ENCODE peak calls at places on chromosomes 3 and 15, in seven cellular contexts. K, L, X, C, T, S and I are unnamed samples.

GRCh38 chr3:65432388-65433003 is 606.2 kb downstream of the MAGI1 start:
- DNase-seq in K (no peak), L (no peak), X (no peak), C (no peak), T (no peak), S (no peak), I (no peak)

GRCh38 chr3:171711461-171711860 is 98.8 kb downstream of the PLD1 start:
- DNase-seq in K (no peak), L (no peak), X (no peak), C (no peak), T (no peak), S (no peak), I (no peak)

GRCh38 chr15:40234783-40235182 is 4.1 kb upstream of the PAK6 start:
- DNase-seq in K (no peak), L (no peak), X (no peak), C (no peak), T (peak; percentile 36), S (no peak), I (no peak)

GRCh38 chr3:60431599-60431958 is 819.7 kb downstream of the FHIT start:
- DNase-seq in K (no peak), L (no peak), X (peak; percentile 27), C (no peak), T (peak; percentile 6), S (no peak), I (no peak)

GRCh38 chr15:100902436-100903190 is 16.5 kb upstream of the LRRK1 start:
- DNase-seq in K (peak; percentile 30), L (peak; percentile 80), X (no peak), C (no peak), T (no peak), S (peak; percentile 94), I (no peak)

GRCh38 chr3:195467641-195468390 is 25.0 kb upstream of the ACAP2 start:
- DNase-seq in K (no peak), L (no peak), X (peak; percentile 30), C (no peak), T (no peak), S (no peak), I (no peak)

GRCh38 chr15:95325763-95326688 is 1004.5 kb upstream of the NR2F2 start:
- DNase-seq in K (no peak), L (no peak), X (no peak), C (no peak), T (no peak), S (no peak), I (no peak)

GRCh38 chr3:11903047-11903446 is 56.4 kb upstream of the TAMM41 start:
- DNase-seq in K (no peak), L (no peak), X (no peak), C (no peak), T (no peak), S (no peak), I (no peak)

GRCh38 chr3:139388961-139389551 is 391 bp downstream of the COPB2 start:
- DNase-seq in K (no peak), L (no peak), X (peak; percentile 55), C (no peak), T (peak; percentile 17), S (no peak), I (peak; percentile 45)

GRCh38 chr15:58742424-58743160 is 6.9 kb downstream of the ADAM10 start:
- DNase-seq in K (no peak), L (no peak), X (no peak), C (no peak), T (no peak), S (no peak), I (no peak)

GRCh38 chr3:52218454-52218853 is 7.0 kb downstream of the TLR9 start:
- DNase-seq in K (no peak), L (peak; percentile 39), X (peak; percentile 80), C (no peak), T (peak; percentile 43), S (no peak), I (peak; percentile 48)

GRCh38 chr3:142117052-142117451 is 32.3 kb downstream of the TFDP2 start:
- DNase-seq in K (no peak), L (no peak), X (no peak), C (no peak), T (no peak), S (no peak), I (no peak)

GRCh38 chr3:16151109-16151508 is 23.4 kb upstream of the GALNT15 start:
- DNase-seq in K (no peak), L (peak; percentile 86), X (peak; percentile 20), C (no peak), T (no peak), S (peak; percentile 28), I (no peak)

GRCh38 chr3:42654331-42655201 is 1.1 kb downstream of the ZBTB47 start:
- DNase-seq in K (no peak), L (peak; percentile 77), X (no peak), C (no peak), T (peak; percentile 96), S (peak; percentile 60), I (no peak)

GRCh38 chr3:42652611-42653302 is 740 bp upstream of the ZBTB47 start:
- DNase-seq in K (peak; percentile 46), L (peak; percentile 56), X (no peak), C (no peak), T (peak; percentile 50), S (peak; percentile 53), I (no peak)

GRCh38 chr3:42653560-42654330 is at the start of gene ZBTB47:
- DNase-seq in K (no peak), L (peak; percentile 79), X (no peak), C (no peak), T (peak; percentile 72), S (peak; percentile 49), I (no peak)

GRCh38 chr3:42652251-42652610 is 1.3 kb upstream of the ZBTB47 start:
- DNase-seq in K (no peak), L (no peak), X (no peak), C (no peak), T (no peak), S (no peak), I (no peak)

DNA sequence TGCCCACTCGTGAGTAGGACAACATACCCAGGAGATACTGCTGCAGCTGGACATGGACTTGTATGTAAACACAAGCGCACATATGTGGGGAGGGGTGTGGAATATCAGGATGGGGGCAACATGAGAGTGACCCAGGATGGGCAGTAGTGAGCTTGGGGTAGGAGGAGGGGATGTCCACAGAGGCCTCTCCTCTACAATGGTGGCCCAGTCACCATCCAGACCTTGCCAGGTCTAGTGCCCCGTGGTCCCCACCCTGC is 266 bp upstream of the ZBTB47 start:
- DNase-seq in K (no peak), L (no peak), X (no peak), C (no peak), T (no peak), S (no peak), I (no peak)
- H3K4me3 ChIP-seq in K (peak overlapping the region; percentile 91), L (peak overlapping the region; percentile 78), X (no peak overlapping the region), C (peak overlapping the region; percentile 47), T (peak overlapping the region; percentile 69), S (no peak overlapping the region), I (no peak overlapping the region)

DNA sequence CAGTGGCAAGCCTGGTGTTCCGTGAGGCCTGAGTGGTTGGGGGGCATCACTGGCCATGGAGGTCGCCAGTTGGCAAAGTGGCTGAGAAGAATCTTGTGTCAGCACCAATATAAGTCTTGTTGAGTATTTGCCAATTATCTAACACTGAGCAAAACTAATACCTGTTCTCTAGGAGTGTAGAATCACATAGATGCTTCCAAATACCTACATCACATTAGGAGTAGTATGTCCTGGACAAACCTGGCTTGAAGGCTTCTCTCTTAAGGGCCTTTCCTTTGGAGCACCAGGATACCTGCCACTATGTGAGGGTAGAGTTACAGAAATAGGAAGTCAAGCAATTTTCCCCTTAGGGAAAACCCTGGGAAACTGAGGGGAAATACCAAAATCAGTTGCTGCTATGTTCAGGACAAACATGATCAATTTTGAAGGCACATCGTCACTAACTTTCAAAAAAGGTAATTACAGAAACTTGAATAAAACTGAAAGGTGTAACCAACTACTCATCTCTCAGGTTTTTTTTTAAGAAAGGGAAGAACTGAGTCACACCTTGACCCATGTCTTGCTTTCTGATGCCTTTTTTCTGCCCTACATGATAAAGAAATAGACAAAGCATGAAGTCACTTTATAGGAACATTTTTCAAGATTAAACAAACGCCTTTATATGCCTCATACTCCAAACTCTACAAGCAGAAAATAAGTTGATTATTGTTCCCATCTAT is 100.4 kb downstream of the IMPG2 start:
- DNase-seq in K (no peak), L (no peak), X (no peak), C (no peak), T (no peak), S (no peak), I (no peak)
- H3K27me3 ChIP-seq in K (no peaks in the 10 kb centered on the region), L (no peaks in the 10 kb centered on the region), X (no peaks in the 10 kb centered on the region), C (no peaks in the 10 kb centered on the region), T (no peaks in the 10 kb centered on the region), S (no peaks in the 10 kb centered on the region), I (no peaks in the 10 kb centered on the region)

GRCh38 chr15:57595011-57595866 is 3.5 kb downstream of the MYZAP start:
- DNase-seq in K (no peak), L (no peak), X (no peak), C (no peak), T (no peak), S (peak; percentile 76), I (no peak)

GRCh38 chr15:57592836-57593420 is 1.2 kb downstream of the MYZAP start:
- DNase-seq in K (no peak), L (no peak), X (no peak), C (no peak), T (no peak), S (no peak), I (no peak)

GRCh38 chr15:57596301-57596855 is 4.7 kb downstream of the MYZAP start:
- DNase-seq in K (no peak), L (no peak), X (no peak), C (no peak), T (no peak), S (no peak), I (no peak)

GRCh38 chr15:57592426-57592825 is 722 bp downstream of the MYZAP start:
- DNase-seq in K (no peak), L (no peak), X (no peak), C (no peak), T (peak; percentile 26), S (no peak), I (no peak)

GRCh38 chr15:57594479-57594878 is 2.8 kb downstream of the MYZAP start:
- DNase-seq in K (no peak), L (no peak), X (no peak), C (no peak), T (no peak), S (no peak), I (no peak)
- H3K4me3 ChIP-seq in K (no peak overlapping the region), L (no peak overlapping the region), X (no peak overlapping the region), C (no peak overlapping the region), T (no peak overlapping the region), S (no peak overlapping the region), I (no peak overlapping the region)

DNA sequence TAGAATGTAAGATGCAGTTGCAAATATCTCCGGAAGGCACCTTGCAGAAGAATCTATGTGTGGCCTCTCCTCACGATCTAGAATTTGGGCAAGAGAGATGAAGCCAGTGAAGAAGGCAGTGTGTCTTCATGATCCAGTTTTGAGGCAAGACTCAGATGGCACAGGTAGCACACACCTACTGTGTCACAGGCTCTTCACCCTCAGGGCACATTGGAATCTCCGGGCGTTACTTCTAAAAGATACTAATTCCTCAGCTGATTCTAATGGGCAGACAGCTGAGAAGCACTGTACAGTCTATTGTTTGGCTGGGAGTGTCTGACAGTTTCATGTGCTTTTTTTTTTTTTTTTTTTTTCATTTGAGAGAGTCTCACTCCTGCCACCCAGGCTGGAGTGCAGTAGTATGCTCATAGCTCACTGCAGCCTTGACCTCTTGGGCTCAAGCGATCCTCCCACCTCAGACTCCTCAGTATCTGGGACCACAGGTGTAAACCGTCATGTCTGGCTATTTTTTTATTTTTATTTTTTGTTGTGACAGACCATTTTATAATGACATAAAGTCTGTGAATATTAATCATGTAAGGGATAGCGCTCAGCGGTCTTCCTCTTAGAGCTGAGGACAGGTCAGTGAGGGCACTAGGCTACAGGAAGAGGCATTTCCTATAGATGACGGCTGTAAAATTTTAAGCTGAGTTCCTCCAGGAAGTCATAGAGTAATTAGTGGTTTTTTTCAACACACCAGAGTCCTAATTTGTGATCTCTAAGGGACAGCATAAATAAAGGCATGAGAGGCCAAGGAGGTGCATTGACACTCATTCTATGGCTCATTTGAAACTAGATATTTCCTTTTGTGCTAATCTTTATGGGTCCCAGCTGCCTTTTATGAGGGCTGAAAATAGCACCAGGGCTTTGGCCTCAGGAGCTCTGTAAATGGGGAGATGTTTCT is 4.0 kb downstream of the C3orf52 start:
- DNase-seq in K (no peak), L (no peak), X (no peak), C (no peak), T (no peak), S (no peak), I (no peak)
- H3K27me3 ChIP-seq in K (no peaks in the 10 kb centered on the region), L (no peaks in the 10 kb centered on the region), X (peaks cover 11% of the 10 kb centered on the region), C (no peaks in the 10 kb centered on the region), T (peaks cover 3% of the 10 kb centered on the region), S (no peaks in the 10 kb centered on the region), I (peaks cover 6% of the 10 kb centered on the region)